ENCODE peak calls at places on chromosomes 5 and 9, in four cellular contexts. One of them, this sample, is unnamed.

GRCh38 chr9:115022760-115023434 is 92.5 kb upstream of the TNFSF8 start:
- DNase-seq in NCI-H1105 treated with DMSO at 0.1 percent for 48 hours: no peak
- DNase-seq in stomach: no peak
- DNase-seq in SJSA1: no peak
- DNase-seq in this sample: no peak

GRCh38 chr9:127700594-127701255 is 6.1 kb upstream of the CFAP157 start:
- DNase-seq in SJSA1: no peak
- DNase-seq in stomach: no peak
- DNase-seq in NCI-H1105 treated with DMSO at 0.1 percent for 48 hours: no peak
- DNase-seq in this sample: no peak

GRCh38 chr9:99823392-99824377 is 2.0 kb downstream of the NR4A3 start:
- DNase-seq in NCI-H1105 treated with DMSO at 0.1 percent for 48 hours: peak
- DNase-seq in stomach: peak
- DNase-seq in SJSA1: peak
- DNase-seq in this sample: no peak

GRCh38 chr5:100761192-100761591 is 141.9 kb downstream of the ST8SIA4 start:
- DNase-seq in SJSA1: no peak
- DNase-seq in NCI-H1105 treated with DMSO at 0.1 percent for 48 hours: no peak
- DNase-seq in stomach: no peak
- DNase-seq in this sample: no peak

GRCh38 chr9:135224286-135224871 is 136.9 kb downstream of the OLFM1 start:
- DNase-seq in stomach: peak
- DNase-seq in NCI-H1105 treated with DMSO at 0.1 percent for 48 hours: no peak
- DNase-seq in SJSA1: no peak
- DNase-seq in this sample: no peak

GRCh38 chr5:102649731-102650130 is 105.4 kb upstream of the PAM start:
- DNase-seq in stomach: no peak
- DNase-seq in NCI-H1105 treated with DMSO at 0.1 percent for 48 hours: no peak
- DNase-seq in SJSA1: no peak
- DNase-seq in this sample: no peak

GRCh38 chr9:129665008-129665771 is at the start of gene PRRX2:
- DNase-seq in NCI-H1105 treated with DMSO at 0.1 percent for 48 hours: no peak
- DNase-seq in stomach: no peak
- DNase-seq in SJSA1: no peak
- DNase-seq in this sample: no peak

GRCh38 chr9:124458441-124458840 is 8.2 kb downstream of the ADGRD2 start:
- DNase-seq in NCI-H1105 treated with DMSO at 0.1 percent for 48 hours: no peak
- DNase-seq in SJSA1: no peak
- DNase-seq in stomach: no peak
- DNase-seq in this sample: no peak

GRCh38 chr9:70407081-70407503 is 7.4 kb downstream of the KLF9 start:
- DNase-seq in SJSA1: peak
- DNase-seq in stomach: no peak
- DNase-seq in NCI-H1105 treated with DMSO at 0.1 percent for 48 hours: peak
- DNase-seq in this sample: no peak

GRCh38 chr5:61617039-61617438 is 285.0 kb downstream of the ZSWIM6 start:
- DNase-seq in stomach: no peak
- DNase-seq in SJSA1: no peak
- DNase-seq in NCI-H1105 treated with DMSO at 0.1 percent for 48 hours: no peak
- DNase-seq in this sample: no peak

GRCh38 chr5:168364738-168365550 is 73.5 kb downstream of the WWC1 start:
- DNase-seq in SJSA1: peak
- DNase-seq in stomach: peak
- DNase-seq in NCI-H1105 treated with DMSO at 0.1 percent for 48 hours: no peak
- DNase-seq in this sample: no peak

GRCh38 chr5:6714221-6715041 is 1.2 kb downstream of the TENT4A start:
- DNase-seq in SJSA1: peak
- DNase-seq in NCI-H1105 treated with DMSO at 0.1 percent for 48 hours: no peak
- DNase-seq in stomach: no peak
- DNase-seq in this sample: no peak

GRCh38 chr5:14034991-14035390 is 90.5 kb upstream of the DNAH5 start:
- DNase-seq in SJSA1: no peak
- DNase-seq in NCI-H1105 treated with DMSO at 0.1 percent for 48 hours: no peak
- DNase-seq in stomach: no peak
- DNase-seq in this sample: no peak

GRCh38 chr9:36461341-36461740 is 61.3 kb upstream of the RNF38 start:
- DNase-seq in SJSA1: no peak
- DNase-seq in stomach: no peak
- DNase-seq in NCI-H1105 treated with DMSO at 0.1 percent for 48 hours: no peak
- DNase-seq in this sample: no peak

GRCh38 chr5:113292535-113292934 is 142.3 kb downstream of the TSSK1B start:
- DNase-seq in NCI-H1105 treated with DMSO at 0.1 percent for 48 hours: no peak
- DNase-seq in stomach: no peak
- DNase-seq in SJSA1: peak
- DNase-seq in this sample: no peak

GRCh38 chr5:126497506-126497905 is 74.3 kb downstream of the GRAMD2B start:
- DNase-seq in stomach: no peak
- DNase-seq in NCI-H1105 treated with DMSO at 0.1 percent for 48 hours: no peak
- DNase-seq in SJSA1: no peak
- DNase-seq in this sample: no peak

GRCh38 chr9:36837431-36838405 is 196.3 kb downstream of the PAX5 start:
- DNase-seq in NCI-H1105 treated with DMSO at 0.1 percent for 48 hours: no peak
- DNase-seq in stomach: no peak
- DNase-seq in SJSA1: no peak
- DNase-seq in this sample: no peak

GRCh38 chr9:37262410-37262809 is 142.0 kb downstream of the ZCCHC7 start:
- DNase-seq in NCI-H1105 treated with DMSO at 0.1 percent for 48 hours: no peak
- DNase-seq in SJSA1: no peak
- DNase-seq in stomach: no peak
- DNase-seq in this sample: no peak

GRCh38 chr9:78811562-78812276 is 514.8 kb downstream of the PSAT1 start:
- DNase-seq in NCI-H1105 treated with DMSO at 0.1 percent for 48 hours: no peak
- DNase-seq in stomach: no peak
- DNase-seq in SJSA1: no peak
- DNase-seq in this sample: no peak

GRCh38 chr9:75937859-75938258 is 47.4 kb downstream of the PCSK5 start:
- DNase-seq in SJSA1: no peak
- DNase-seq in NCI-H1105 treated with DMSO at 0.1 percent for 48 hours: no peak
- DNase-seq in stomach: no peak
- DNase-seq in this sample: no peak

GRCh38 chr5:79971156-79971555 is 19.9 kb downstream of the MTX3 start:
- DNase-seq in stomach: no peak
- DNase-seq in NCI-H1105 treated with DMSO at 0.1 percent for 48 hours: no peak
- DNase-seq in SJSA1: no peak
- DNase-seq in this sample: no peak

GRCh38 chr5:2817031-2817603 is 65.6 kb upstream of the IRX2 start:
- DNase-seq in stomach: no peak
- DNase-seq in SJSA1: no peak
- DNase-seq in NCI-H1105 treated with DMSO at 0.1 percent for 48 hours: peak
- DNase-seq in this sample: no peak

This sample was measured in cerebellar nuclear complex.